ENCODE peak calls at places on chromosome 3, in seven cellular contexts. Y, N, F, S, Z, U and L are unnamed samples.

GRCh38 chr3:81465510-81465909 is 295.9 kb downstream of the GBE1 start:
- DNase-seq in F (no peak), U (no peak), S (no peak), Z (no peak), N (no peak), Y (no peak), L (no peak)

GRCh38 chr3:67686067-67686466 is 31.7 kb upstream of the SUCLG2 start:
- DNase-seq in F (no peak), Y (no peak), S (no peak), N (no peak), Z (no peak), U (no peak), L (no peak)

GRCh38 chr3:113746955-113747718 is at the start of gene ATP6V1A:
- DNase-seq in F (peak; percentile 74), U (peak; percentile 59), S (no peak), N (peak; percentile 68), Z (peak; percentile 78), Y (peak; percentile 69), L (peak; percentile 74)

GRCh38 chr3:33067484-33067883 is 29.5 kb downstream of the GLB1 start:
- DNase-seq in S (no peak), Z (no peak), F (no peak), U (no peak), N (no peak), Y (no peak), L (no peak)

GRCh38 chr3:133882986-133883586 is 12.6 kb downstream of the RAB6B start:
- DNase-seq in S (no peak), Y (no peak), F (no peak), Z (no peak), U (no peak), N (no peak), L (no peak)

GRCh38 chr3:194322701-194323174 is 28.4 kb downstream of the CPN2 start:
- DNase-seq in N (no peak), Y (no peak), Z (no peak), F (no peak), S (no peak), U (no peak), L (no peak)

GRCh38 chr3:138348107-138348949 is at the start of gene MRAS:
- DNase-seq in U (no peak), S (peak; percentile 66), N (peak; percentile 82), Y (peak; percentile 72), F (peak; percentile 78), Z (peak; percentile 87), L (peak; percentile 60)

GRCh38 chr3:35965908-35966307 is 326.6 kb downstream of the ARPP21 start:
- DNase-seq in F (no peak), Y (no peak), S (peak; percentile 17), U (no peak), N (no peak), Z (no peak), L (no peak)

GRCh38 chr3:110237091-110237615 is 834.5 kb upstream of the NECTIN3 start:
- DNase-seq in Z (no peak), U (no peak), F (no peak), N (no peak), Y (no peak), S (no peak), L (no peak)

GRCh38 chr3:143269741-143270140 is 150.2 kb downstream of the CHST2 start:
- DNase-seq in Y (no peak), N (no peak), U (no peak), S (no peak), F (no peak), Z (no peak), L (no peak)

GRCh38 chr3:36362973-36363372 is 17.3 kb upstream of the STAC start:
- DNase-seq in Y (peak; percentile 14), Z (no peak), N (no peak), S (no peak), U (no peak), F (no peak), L (no peak)

GRCh38 chr3:163971861-163972260 is 1106.4 kb downstream of the SI start:
- DNase-seq in Z (no peak), F (no peak), N (no peak), Y (no peak), U (no peak), S (no peak), L (no peak)

GRCh38 chr3:53169045-53169831 is 8.2 kb downstream of the PRKCD start:
- DNase-seq in F (no peak), Y (no peak), S (no peak), U (no peak), Z (no peak), N (no peak), L (no peak)

GRCh38 chr3:181689546-181689945 is 22.2 kb upstream of the SOX2 start:
- DNase-seq in Y (no peak), S (no peak), U (no peak), N (no peak), Z (no peak), F (no peak), L (no peak)

GRCh38 chr3:32708672-32709283 is 23.8 kb downstream of the CNOT10 start:
- DNase-seq in F (no peak), Z (no peak), U (no peak), N (no peak), Y (no peak), S (no peak), L (no peak)

GRCh38 chr3:149975919-149976318 is 5.2 kb upstream of the PFN2 start:
- DNase-seq in F (no peak), Y (no peak), S (no peak), U (no peak), Z (no peak), N (no peak), L (no peak)

GRCh38 chr3:57298041-57298440 is 5.6 kb upstream of the ASB14 start:
- DNase-seq in U (no peak), S (no peak), Z (no peak), Y (no peak), F (no peak), N (no peak), L (no peak)

GRCh38 chr3:150367771-150368170 is 40.3 kb upstream of the TSC22D2 start:
- DNase-seq in Z (no peak), Y (no peak), F (no peak), S (no peak), N (no peak), U (no peak), L (no peak)

GRCh38 chr3:63207066-63207590 is 71.0 kb upstream of the SYNPR start:
- DNase-seq in Z (no peak), Y (no peak), S (no peak), U (no peak), F (no peak), N (no peak), L (no peak)

GRCh38 chr3:4474683-4475490 is 7.8 kb upstream of the SUMF1 start:
- DNase-seq in Y (peak; percentile 18), S (no peak), U (no peak), N (no peak), Z (peak; percentile 78), F (no peak), L (no peak)

GRCh38 chr3:8980756-8981257 is 17.5 kb upstream of the RAD18 start:
- DNase-seq in U (no peak), Z (no peak), Y (no peak), N (no peak), F (no peak), S (no peak), L (no peak)

GRCh38 chr3:50657816-50658215 is 16.9 kb upstream of the DOCK3 start:
- DNase-seq in Y (no peak), S (no peak), F (peak; percentile 0), U (no peak), N (no peak), Z (no peak), L (no peak)

GRCh38 chr3:184524981-184525336 is 36.6 kb upstream of the EPHB3 start:
- DNase-seq in S (no peak), N (no peak), U (no peak), Y (no peak), F (no peak), Z (no peak), L (no peak)

GRCh38 chr3:140316895-140317400 is 360.9 kb upstream of the TRIM42 start:
- DNase-seq in Z (no peak), N (no peak), F (no peak), Y (no peak), U (no peak), S (no peak), L (no peak)

DNA sequence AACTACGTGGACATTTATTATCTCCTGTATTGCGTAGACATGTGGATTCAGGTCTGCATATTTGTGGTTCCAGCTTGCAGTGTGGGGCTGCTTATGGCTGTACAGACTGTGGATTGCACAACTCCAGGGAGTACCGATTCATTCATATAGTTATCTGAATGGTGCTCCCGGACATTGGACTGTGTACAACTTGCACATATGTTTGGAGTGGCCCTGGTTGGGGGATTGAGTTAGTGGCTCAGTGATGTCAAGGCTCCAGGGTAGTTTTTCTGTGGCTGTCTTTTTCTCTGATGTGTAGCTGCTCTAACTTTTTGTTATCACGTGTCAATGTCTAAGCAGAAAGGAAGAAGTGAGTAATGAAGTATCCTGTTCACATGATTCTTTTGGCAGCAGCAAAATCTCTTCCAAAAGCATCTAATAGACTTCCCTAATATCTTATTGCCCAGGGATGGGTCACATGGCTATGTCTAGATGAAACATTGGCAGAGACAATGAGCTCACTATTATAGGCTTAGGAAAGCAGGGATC is 15.8 kb downstream of the ST3GAL6 start:
- DNase-seq in N (no peak), U (no peak), S (peak; percentile 27), F (no peak), Z (no peak), Y (no peak), L (no peak)
- H3K27ac ChIP-seq in N (peak overlapping the region; percentile 2), U (no peak overlapping the region), S (peak overlapping the region; percentile 80), F (no peak overlapping the region), Z (peak overlapping the region; percentile 35), Y (peak overlapping the region; percentile 40), L (peak overlapping the region; percentile 46)

GRCh38 chr3:69741057-69741830 is 2.0 kb downstream of the MITF start:
- DNase-seq in Z (no peak), N (no peak), U (no peak), S (no peak), Y (no peak), F (no peak), L (no peak)
- H3K27ac ChIP-seq in Z (no peak overlapping the region), N (peak overlapping the region; percentile 81), U (no peak overlapping the region), S (peak overlapping the region; percentile 90), Y (no peak overlapping the region), F (peak overlapping the region; percentile 84), L (no peak overlapping the region)

GRCh38 chr3:49346797-49347251 is 7.0 kb upstream of the USP4 start:
- DNase-seq in Y (no peak), S (no peak), Z (no peak), F (no peak), U (no peak), N (no peak), L (no peak)
- H3K27ac ChIP-seq in Y (peak overlapping the region; percentile 34), S (peak overlapping the region; percentile 75), Z (no peak overlapping the region), F (no peak overlapping the region), U (no peak overlapping the region), N (peak overlapping the region; percentile 75), L (no peak overlapping the region)

GRCh38 chr3:111967071-111967470 is 11.8 kb upstream of the ABHD10 start:
- DNase-seq in N (no peak), S (no peak), Y (no peak), Z (no peak), F (no peak), U (no peak), L (no peak)

GRCh38 chr3:111961461-111962269 is 17.2 kb upstream of the ABHD10 start:
- DNase-seq in N (no peak), Z (no peak), F (no peak), Y (no peak), U (no peak), S (no peak), L (no peak)

GRCh38 chr3:111965484-111965883 is 13.3 kb upstream of the ABHD10 start:
- DNase-seq in S (no peak), Y (no peak), F (no peak), U (no peak), N (no peak), Z (no peak), L (no peak)

GRCh38 chr3:111967651-111968274 is 11.1 kb upstream of the ABHD10 start:
- DNase-seq in S (peak; percentile 97), Y (peak; percentile 85), Z (peak; percentile 88), N (peak; percentile 82), F (peak; percentile 86), U (peak; percentile 73), L (peak; percentile 65)

GRCh38 chr3:111963424-111963823 is 15.4 kb upstream of the ABHD10 start:
- DNase-seq in U (no peak), Z (no peak), Y (no peak), F (no peak), N (no peak), S (no peak), L (no peak)
- H3K27ac ChIP-seq in U (no peak overlapping the region), Z (no peak overlapping the region), Y (no peak overlapping the region), F (no peak overlapping the region), N (no peak overlapping the region), S (peak overlapping the region; percentile 37), L (no peak overlapping the region)